ENCODE peak calls at places on chromosomes 11 and 22, in six cellular contexts. One of them, this sample, is unnamed.

GRCh38 chr22:18987765-18988164 is 51.7 kb upstream of the PRODH start:
- DNase-seq in lower leg skin: no peak
- DNase-seq in cardiac fibroblast: peak
- DNase-seq in colonic mucosa: peak
- DNase-seq in aorta: peak
- DNase-seq in AG04450: no peak
- DNase-seq in this sample: no peak

GRCh38 chr11:1117970-1118369 is 39.8 kb upstream of the MUC5AC start:
- DNase-seq in lower leg skin: no peak
- DNase-seq in cardiac fibroblast: no peak
- DNase-seq in colonic mucosa: no peak
- DNase-seq in aorta: peak
- DNase-seq in AG04450: no peak
- DNase-seq in this sample: no peak

GRCh38 chr11:81989093-81989492 is 744.6 kb downstream of the FAM181B start:
- DNase-seq in lower leg skin: no peak
- DNase-seq in cardiac fibroblast: peak
- DNase-seq in colonic mucosa: no peak
- DNase-seq in aorta: no peak
- DNase-seq in AG04450: no peak
- DNase-seq in this sample: no peak

GRCh38 chr22:36239150-36239400 is 252 bp downstream of the APOL2 start:
- DNase-seq in lower leg skin: no peak
- DNase-seq in cardiac fibroblast: no peak
- DNase-seq in colonic mucosa: peak
- DNase-seq in aorta: no peak
- DNase-seq in AG04450: no peak
- DNase-seq in this sample: no peak

GRCh38 chr22:44090571-44090905 is 66.4 kb downstream of the PARVB start:
- DNase-seq in lower leg skin: no peak
- DNase-seq in cardiac fibroblast: no peak
- DNase-seq in colonic mucosa: no peak
- DNase-seq in aorta: peak
- DNase-seq in AG04450: no peak
- DNase-seq in this sample: no peak

GRCh38 chr11:72840780-72841179 is 26.6 kb downstream of the ATG16L2 start:
- DNase-seq in lower leg skin: no peak
- DNase-seq in cardiac fibroblast: peak
- DNase-seq in colonic mucosa: no peak
- DNase-seq in aorta: no peak
- DNase-seq in AG04450: peak
- DNase-seq in this sample: no peak

GRCh38 chr11:2691991-2692841 is 7.6 kb downstream of the KCNQ1OT1 start:
- DNase-seq in lower leg skin: no peak
- DNase-seq in cardiac fibroblast: no peak
- DNase-seq in colonic mucosa: no peak
- DNase-seq in aorta: no peak
- DNase-seq in AG04450: no peak
- DNase-seq in this sample: no peak

GRCh38 chr22:23496445-23496833 is 83.7 kb downstream of the IGLL1 start:
- DNase-seq in lower leg skin: no peak
- DNase-seq in cardiac fibroblast: no peak
- DNase-seq in colonic mucosa: no peak
- DNase-seq in aorta: peak
- DNase-seq in AG04450: no peak
- DNase-seq in this sample: no peak

GRCh38 chr11:74311352-74311926 is at the start of gene P4HA3:
- DNase-seq in lower leg skin: no peak
- DNase-seq in cardiac fibroblast: peak
- DNase-seq in colonic mucosa: peak
- DNase-seq in aorta: peak
- DNase-seq in AG04450: no peak
- DNase-seq in this sample: peak

GRCh38 chr11:114293201-114293711 is 2.9 kb upstream of the NNMT start:
- DNase-seq in lower leg skin: no peak
- DNase-seq in cardiac fibroblast: peak
- DNase-seq in colonic mucosa: no peak
- DNase-seq in aorta: no peak
- DNase-seq in AG04450: no peak
- DNase-seq in this sample: no peak

GRCh38 chr11:13242564-13242963 is 35.0 kb upstream of the BMAL1 start:
- DNase-seq in lower leg skin: no peak
- DNase-seq in cardiac fibroblast: no peak
- DNase-seq in colonic mucosa: no peak
- DNase-seq in aorta: no peak
- DNase-seq in AG04450: no peak
- DNase-seq in this sample: no peak

GRCh38 chr11:93267383-93267782 is 63.2 kb upstream of the DEUP1 start:
- DNase-seq in lower leg skin: no peak
- DNase-seq in cardiac fibroblast: no peak
- DNase-seq in colonic mucosa: no peak
- DNase-seq in aorta: no peak
- DNase-seq in AG04450: no peak
- DNase-seq in this sample: no peak

GRCh38 chr11:60840711-60841430 is 1.0 kb upstream of the CCDC86 start:
- DNase-seq in lower leg skin: peak
- DNase-seq in cardiac fibroblast: peak
- DNase-seq in colonic mucosa: no peak
- DNase-seq in aorta: no peak
- DNase-seq in AG04450: peak
- DNase-seq in this sample: peak

GRCh38 chr22:36413022-36413770 is 25.4 kb upstream of the MYH9 start:
- DNase-seq in lower leg skin: no peak
- DNase-seq in cardiac fibroblast: peak
- DNase-seq in colonic mucosa: no peak
- DNase-seq in aorta: no peak
- DNase-seq in AG04450: no peak
- DNase-seq in this sample: no peak

GRCh38 chr11:116563028-116563712 is 209.6 kb downstream of the BUD13 start:
- DNase-seq in lower leg skin: no peak
- DNase-seq in cardiac fibroblast: no peak
- DNase-seq in colonic mucosa: no peak
- DNase-seq in aorta: no peak
- DNase-seq in AG04450: no peak
- DNase-seq in this sample: no peak

GRCh38 chr11:12269104-12269441 is 108.3 kb upstream of the PARVA start:
- DNase-seq in lower leg skin: no peak
- DNase-seq in cardiac fibroblast: peak
- DNase-seq in colonic mucosa: peak
- DNase-seq in aorta: peak
- DNase-seq in AG04450: no peak
- DNase-seq in this sample: no peak

GRCh38 chr11:130999086-130999485 is 82.8 kb upstream of the SNX19 start:
- DNase-seq in lower leg skin: no peak
- DNase-seq in cardiac fibroblast: peak
- DNase-seq in colonic mucosa: no peak
- DNase-seq in aorta: no peak
- DNase-seq in AG04450: no peak
- DNase-seq in this sample: no peak

GRCh38 chr22:42991010-42991651 is 23.8 kb downstream of the PACSIN2 start:
- DNase-seq in lower leg skin: no peak
- DNase-seq in cardiac fibroblast: peak
- DNase-seq in colonic mucosa: peak
- DNase-seq in aorta: peak
- DNase-seq in AG04450: no peak
- DNase-seq in this sample: no peak

GRCh38 chr22:38611559-38611958 is 41.6 kb upstream of the DMC1 start:
- DNase-seq in lower leg skin: no peak
- DNase-seq in cardiac fibroblast: no peak
- DNase-seq in colonic mucosa: no peak
- DNase-seq in aorta: no peak
- DNase-seq in AG04450: no peak
- DNase-seq in this sample: no peak

GRCh38 chr11:95337175-95337957 is 106.4 kb upstream of the SESN3 start:
- DNase-seq in lower leg skin: no peak
- DNase-seq in cardiac fibroblast: peak
- DNase-seq in colonic mucosa: peak
- DNase-seq in aorta: peak
- DNase-seq in AG04450: no peak
- DNase-seq in this sample: peak
- H3K4me3 ChIP-seq in lower leg skin: no peak
- H3K4me3 ChIP-seq in cardiac fibroblast: no peak
- H3K4me3 ChIP-seq in colonic mucosa: no peak
- H3K4me3 ChIP-seq in aorta: no peak
- H3K4me3 ChIP-seq in AG04450: no peak
- H3K4me3 ChIP-seq in this sample: peak

GRCh38 chr11:18209058-18209457 is 27.5 kb downstream of the SAA4 start:
- DNase-seq in lower leg skin: no peak
- DNase-seq in cardiac fibroblast: no peak
- DNase-seq in colonic mucosa: no peak
- DNase-seq in aorta: no peak
- DNase-seq in AG04450: no peak
- DNase-seq in this sample: no peak
- H3K4me3 ChIP-seq in lower leg skin: no peak
- H3K4me3 ChIP-seq in cardiac fibroblast: no peak
- H3K4me3 ChIP-seq in colonic mucosa: no peak
- H3K4me3 ChIP-seq in aorta: no peak
- H3K4me3 ChIP-seq in AG04450: no peak
- H3K4me3 ChIP-seq in this sample: no peak

DNA sequence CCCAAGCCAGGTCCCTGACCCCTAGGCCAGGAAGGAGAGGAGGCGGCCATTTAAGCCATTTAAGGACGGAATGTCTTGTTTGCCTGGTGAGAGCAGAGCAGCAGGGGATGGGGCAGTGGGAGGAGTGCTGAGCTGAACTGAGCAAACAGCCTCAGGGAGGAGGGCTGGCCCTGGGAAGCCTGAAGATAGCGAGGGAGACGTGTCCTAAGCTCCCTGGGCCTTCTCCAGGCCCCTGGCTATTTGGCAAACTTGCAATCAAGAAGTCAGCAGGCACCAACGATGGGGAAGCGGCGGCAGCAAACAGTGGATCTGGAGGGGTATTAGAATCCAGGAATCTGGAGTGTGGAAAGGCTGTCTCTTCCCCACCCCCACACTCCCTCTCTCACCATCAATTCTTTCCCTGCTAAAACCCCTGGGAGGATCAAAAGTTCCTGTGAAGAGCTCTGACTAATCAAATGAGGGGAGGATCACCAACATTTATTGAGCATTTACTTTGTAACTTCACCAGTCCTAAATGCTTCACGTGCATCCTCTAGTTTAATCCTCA is 8.8 kb downstream of the BCL9L start:
- DNase-seq in lower leg skin: no peak
- DNase-seq in cardiac fibroblast: peak
- DNase-seq in colonic mucosa: no peak
- DNase-seq in aorta: no peak
- DNase-seq in AG04450: no peak
- DNase-seq in this sample: no peak
- H3K4me3 ChIP-seq in lower leg skin: no peak
- H3K4me3 ChIP-seq in cardiac fibroblast: peak
- H3K4me3 ChIP-seq in colonic mucosa: no peak
- H3K4me3 ChIP-seq in aorta: no peak
- H3K4me3 ChIP-seq in AG04450: peak
- H3K4me3 ChIP-seq in this sample: no peak

DNA sequence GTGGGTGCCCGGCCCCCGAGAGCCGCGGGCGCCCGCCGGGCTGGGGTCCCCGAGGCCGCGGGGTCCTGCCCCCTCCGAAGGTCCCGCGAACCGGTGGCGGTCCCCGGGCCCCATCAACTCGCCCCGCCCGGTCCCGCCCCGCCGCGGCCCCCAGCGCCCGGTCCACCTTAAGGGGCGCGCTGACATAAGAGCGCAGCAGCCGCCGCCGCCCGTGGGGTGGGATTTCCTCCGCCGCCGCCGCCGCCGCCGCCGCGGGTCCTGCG is at the start of gene ZDHHC8:
- DNase-seq in lower leg skin: no peak
- DNase-seq in cardiac fibroblast: no peak
- DNase-seq in colonic mucosa: no peak
- DNase-seq in aorta: peak
- DNase-seq in AG04450: no peak
- DNase-seq in this sample: no peak
- H3K4me3 ChIP-seq in lower leg skin: peak
- H3K4me3 ChIP-seq in cardiac fibroblast: peak
- H3K4me3 ChIP-seq in colonic mucosa: peak
- H3K4me3 ChIP-seq in aorta: peak
- H3K4me3 ChIP-seq in AG04450: peak
- H3K4me3 ChIP-seq in this sample: peak

DNA sequence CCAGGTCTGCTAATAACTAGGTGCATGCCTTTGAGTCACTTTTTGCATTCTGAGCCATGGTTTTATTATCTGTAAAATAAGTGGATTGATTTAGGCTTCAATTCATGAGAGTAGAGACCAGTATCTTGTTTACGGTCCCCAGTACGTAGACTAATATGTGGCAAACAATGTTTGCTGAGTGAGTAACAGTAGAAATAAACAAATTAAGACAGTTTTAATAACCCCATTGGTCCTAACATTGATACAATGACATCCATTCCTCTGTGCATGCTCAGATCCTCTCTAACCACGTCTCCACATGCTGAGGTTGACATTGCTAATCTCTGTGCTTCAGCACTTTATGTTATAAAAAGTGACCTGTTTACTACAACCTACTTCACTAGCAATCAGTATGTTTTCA is 983 bp downstream of the CCDC34 start:
- DNase-seq in lower leg skin: no peak
- DNase-seq in cardiac fibroblast: no peak
- DNase-seq in colonic mucosa: no peak
- DNase-seq in aorta: no peak
- DNase-seq in AG04450: no peak
- DNase-seq in this sample: no peak
- H3K4me3 ChIP-seq in lower leg skin: no peak
- H3K4me3 ChIP-seq in cardiac fibroblast: no peak
- H3K4me3 ChIP-seq in colonic mucosa: no peak
- H3K4me3 ChIP-seq in aorta: no peak
- H3K4me3 ChIP-seq in AG04450: no peak
- H3K4me3 ChIP-seq in this sample: peak

This sample was measured in tibial nerve.